ENCODE peak calls at places on chromosome 16, in four cellular contexts. S, E, V and T are unnamed samples.

GRCh38 chr16:56985962-56986360 is 3.4 kb upstream of the NLRC5 start:
- DNase-seq in E (no peak), S (no peak), V (no peak), T (no peak)

GRCh38 chr16:27321013-27321960 is 7.5 kb downstream of the IL4R start:
- DNase-seq in E (no peak), V (peak), S (peak), T (peak)

GRCh38 chr16:78122774-78123315 is 23.4 kb downstream of the WWOX start:
- DNase-seq in V (peak), S (peak), E (no peak), T (peak)

GRCh38 chr16:73228649-73229048 is 180.7 kb upstream of the ZFHX3 start:
- DNase-seq in S (peak), E (no peak), V (peak), T (peak)

GRCh38 chr16:2090819-2091721 is 43.3 kb downstream of the TSC2 start:
- DNase-seq in V (no peak), S (peak), E (peak), T (peak)

GRCh38 chr16:89314357-89314756 is 96.9 kb downstream of the ZNF778 start:
- DNase-seq in V (no peak), E (no peak), S (no peak), T (no peak)

GRCh38 chr16:82229800-82230619 is 60.0 kb upstream of the MPHOSPH6 start:
- DNase-seq in E (peak), S (peak), V (peak), T (peak)

GRCh38 chr16:20894388-20894787 is 5.8 kb downstream of the DCUN1D3 start:
- DNase-seq in V (no peak), S (no peak), E (no peak), T (no peak)

GRCh38 chr16:57471852-57472664 is 9.6 kb downstream of the POLR2C start:
- DNase-seq in S (no peak), E (peak), V (no peak), T (no peak)

GRCh38 chr16:4500283-4500682 is 24.1 kb downstream of the HMOX2 start:
- DNase-seq in S (peak), V (peak), E (no peak), T (peak)

GRCh38 chr16:67013823-67014640 is 14.9 kb upstream of the CBFB start:
- DNase-seq in E (peak), S (peak), V (peak), T (peak)

GRCh38 chr16:85220125-85220839 is 108.0 kb upstream of the CIBAR2 start:
- DNase-seq in S (peak), E (peak), V (peak), T (peak)

GRCh38 chr16:57519796-57520360 is 16.5 kb downstream of the CCDC102A start:
- DNase-seq in S (peak), E (peak), V (peak), T (peak)

GRCh38 chr16:17251496-17251895 is 219.3 kb downstream of the XYLT1 start:
- DNase-seq in S (no peak), E (no peak), V (no peak), T (no peak)

DNA sequence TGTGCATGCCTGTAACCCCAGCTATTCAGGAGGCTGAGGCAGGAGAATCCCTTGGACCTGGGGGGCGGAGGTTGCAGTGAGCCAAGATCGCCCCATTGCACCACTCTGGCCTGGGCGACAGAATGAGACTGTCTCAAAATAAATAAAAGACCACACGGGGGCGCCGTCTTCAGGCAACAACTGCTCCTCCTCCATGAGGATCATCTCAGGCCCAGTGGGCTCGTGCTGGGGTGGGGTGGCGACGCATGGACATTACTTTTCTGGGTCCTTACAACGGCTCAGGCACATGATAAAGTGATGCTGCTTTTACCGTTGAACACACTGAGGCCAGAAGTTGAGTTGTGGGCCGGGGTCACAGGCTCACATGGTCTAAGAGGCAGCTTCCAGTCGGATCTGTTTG is 56.2 kb downstream of the PRMT7 start:
- DNase-seq in S (peak), E (no peak), V (peak), T (peak)
- TF ChIP-seq CTCF in S (peak), E (no peak), V (peak), T (peak)

GRCh38 chr16:50839920-50840729 is 98.2 kb downstream of the CYLD start:
- DNase-seq in V (no peak), E (no peak), S (no peak), T (no peak)
- TF ChIP-seq CTCF in V (no peak), E (no peak), S (no peak), T (no peak)

GRCh38 chr16:303760-304505 is 21.0 kb downstream of the PDIA2 start:
- DNase-seq in V (no peak), S (no peak), E (no peak), T (no peak)
- TF ChIP-seq CTCF in V (no peak), S (peak), E (no peak), T (peak)

GRCh38 chr16:46882940-46883307 is 1.2 kb upstream of the GPT2 start:
- DNase-seq in E (no peak), V (no peak), S (no peak), T (no peak)

GRCh38 chr16:46884513-46885293 is 541 bp downstream of the GPT2 start:
- DNase-seq in V (peak), S (peak), E (peak), T (no peak)

GRCh38 chr16:46882304-46882939 is 1.7 kb upstream of the GPT2 start:
- DNase-seq in V (no peak), E (peak), S (no peak), T (no peak)

GRCh38 chr16:46883353-46883689 is 841 bp upstream of the GPT2 start:
- DNase-seq in S (no peak), E (no peak), V (no peak), T (no peak)

DNA sequence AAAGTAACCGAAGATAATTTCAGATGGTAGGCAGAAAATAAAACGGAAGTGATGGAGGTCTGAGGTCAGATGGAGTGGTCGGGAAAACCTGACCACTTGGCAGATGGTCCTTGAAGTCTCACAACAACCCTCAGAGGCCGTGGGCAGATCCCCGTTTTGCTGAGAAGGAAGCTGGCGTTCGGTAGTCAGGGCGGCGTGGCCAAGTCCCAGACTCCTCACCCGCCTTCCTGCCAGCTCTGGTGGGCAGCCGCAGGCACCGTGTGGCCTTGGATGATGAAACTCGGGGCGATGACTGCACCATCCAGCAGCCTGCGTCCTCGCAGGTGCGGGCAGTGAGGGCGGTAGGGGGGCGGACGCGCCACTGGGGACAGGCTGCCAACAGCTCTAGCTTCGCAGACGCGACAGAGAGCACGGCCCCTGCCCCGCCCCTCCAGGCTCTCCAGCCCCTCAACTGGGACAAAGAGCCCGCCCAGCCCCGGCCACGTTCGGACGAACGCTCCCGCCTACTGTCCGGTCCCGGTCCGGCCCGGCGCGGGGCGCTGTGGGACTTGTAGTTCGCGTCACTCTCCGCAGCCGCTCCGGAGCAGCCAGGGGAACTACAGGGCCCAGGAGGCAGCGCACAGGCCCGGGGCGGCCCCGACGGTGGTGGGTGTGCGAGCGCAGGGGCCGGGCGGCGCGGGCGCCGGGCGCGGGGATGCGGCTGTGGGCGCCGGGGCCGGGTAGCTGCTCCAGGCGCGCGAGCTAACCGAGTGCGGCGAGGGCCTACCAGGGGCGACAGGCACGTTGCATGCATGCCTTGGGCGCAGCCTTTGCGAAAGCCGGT is at the start of gene GPT2:
- DNase-seq in V (peak), S (peak), E (peak), T (peak)
- TF ChIP-seq CTCF in V (no peak), S (no peak), E (no peak), T (no peak)

GRCh38 chr16:75109732-75110243 is 6.8 kb downstream of the LDHD start:
- DNase-seq in E (peak), S (no peak), V (no peak), T (peak)

GRCh38 chr16:75113046-75113491 is 3.5 kb downstream of the LDHD start:
- DNase-seq in S (no peak), V (no peak), E (no peak), T (no peak)

GRCh38 chr16:75110637-75111513 is 5.7 kb downstream of the LDHD start:
- DNase-seq in V (peak), S (peak), E (peak), T (peak)

GRCh38 chr16:75112281-75113045 is 4.1 kb downstream of the LDHD start:
- DNase-seq in S (no peak), E (no peak), V (no peak), T (no peak)

GRCh38 chr16:75111514-75112280 is 4.9 kb downstream of the LDHD start:
- DNase-seq in V (no peak), S (no peak), E (no peak), T (no peak)
- TF ChIP-seq CTCF in V (no peak), S (no peak), E (no peak), T (no peak)

GRCh38 chr16:187330-187729 is 7.1 kb downstream of the HBQ1 start:
- DNase-seq in E (no peak), V (no peak), S (no peak), T (no peak)

GRCh38 chr16:183005-183404 is 2.7 kb downstream of the HBQ1 start:
- DNase-seq in E (no peak), V (no peak), S (no peak), T (no peak)

GRCh38 chr16:188674-189073 is 8.4 kb downstream of the HBQ1 start:
- DNase-seq in E (no peak), V (no peak), S (no peak), T (no peak)

GRCh38 chr16:185213-185612 is 5.0 kb downstream of the HBQ1 start:
- DNase-seq in V (no peak), E (no peak), S (no peak), T (no peak)

GRCh38 chr16:185691-186090 is 5.4 kb downstream of the HBQ1 start:
- DNase-seq in V (no peak), E (no peak), S (no peak), T (no peak)
- TF ChIP-seq CTCF in V (no peak), E (no peak), S (no peak), T (no peak)

GRCh38 chr16:22141746-22142145 is 20.6 kb upstream of the SDR42E2 start:
- DNase-seq in S (peak), E (no peak), V (peak), T (no peak)
- TF ChIP-seq CTCF in S (peak), E (no peak), V (peak), T (peak)